ENCODE peak calls at places on chromosomes 5 and 9, in seven cellular contexts. Y is HCT116, J is colonic mucosa, T is kidney, X is lower lobe of right lung, P is right lobe of liver, R is psoas muscle. U is an unnamed sample.

GRCh38 chr9:123048748-123049147 is 15.3 kb downstream of the GPR21 start:
- DNase-seq in Y (no peak), J (no peak), T (no peak), X (no peak), P (no peak), R (no peak), U (no peak)

GRCh38 chr5:57175586-57175985 is 1.7 kb downstream of the GPBP1 start:
- DNase-seq in Y (no peak), J (peak; percentile 39), T (no peak), X (no peak), P (no peak), R (no peak), U (no peak)

GRCh38 chr5:109388407-109388806 is 21.4 kb downstream of the PJA2 start:
- DNase-seq in Y (no peak), J (no peak), T (no peak), X (no peak), P (no peak), R (no peak), U (no peak)

GRCh38 chr5:6480133-6481051 is 31.7 kb downstream of the UBE2QL1 start:
- DNase-seq in Y (no peak), J (no peak), T (no peak), X (no peak), P (no peak), R (no peak), U (no peak)

GRCh38 chr5:65263291-65263690 is 218.4 kb downstream of the ADAMTS6 start:
- DNase-seq in Y (no peak), J (no peak), T (no peak), X (no peak), P (no peak), R (no peak), U (no peak)

GRCh38 chr5:109740329-109740728 is 50.6 kb downstream of the MAN2A1 start:
- DNase-seq in Y (no peak), J (no peak), T (peak; percentile 78), X (no peak), P (no peak), R (no peak), U (no peak)

GRCh38 chr5:160165137-160166068 is 46.2 kb upstream of the PWWP2A start:
- DNase-seq in Y (peak; percentile 95), J (peak; percentile 72), T (peak; percentile 98), X (peak; percentile 89), P (peak; percentile 65), R (peak; percentile 93), U (no peak)

GRCh38 chr5:75498208-75498777 is 13.1 kb downstream of the CERT1 start:
- DNase-seq in Y (no peak), J (no peak), T (no peak), X (no peak), P (no peak), R (peak; percentile 45), U (no peak)

GRCh38 chr9:38074441-38074943 is 5.5 kb upstream of the SHB start:
- DNase-seq in Y (no peak), J (peak; percentile 49), T (no peak), X (peak; percentile 56), P (no peak), R (no peak), U (no peak)

GRCh38 chr5:78404682-78405293 is 44.4 kb downstream of the SCAMP1 start:
- DNase-seq in Y (no peak), J (no peak), T (no peak), X (no peak), P (no peak), R (no peak), U (no peak)

GRCh38 chr5:57209316-57210040 is 35.6 kb downstream of the GPBP1 start:
- DNase-seq in Y (peak; percentile 38), J (no peak), T (no peak), X (no peak), P (no peak), R (no peak), U (no peak)

GRCh38 chr9:137222190-137223077 is at the start of gene RNF208:
- DNase-seq in Y (no peak), J (peak; percentile 54), T (no peak), X (no peak), P (no peak), R (no peak), U (no peak)
- H3K27ac ChIP-seq in Y (peak within 1 kb of the TSS; percentile 98), J (peak within 1 kb of the TSS; percentile 83), T (peak within 1 kb of the TSS; percentile 85), X (peak within 1 kb of the TSS; percentile 91), P (peak within 1 kb of the TSS; percentile 65), R (peak within 1 kb of the TSS; percentile 83), U (peak within 1 kb of the TSS; percentile 77)

GRCh38 chr5:142013734-142014495 is 1.1 kb upstream of the GNPDA1 start:
- DNase-seq in Y (no peak), J (peak; percentile 33), T (peak; percentile 83), X (no peak), P (peak; percentile 85), R (peak; percentile 68), U (no peak)
- H3K4me3 ChIP-seq in Y (peak overlapping the region; percentile 88), J (no peak overlapping the region), T (no peak overlapping the region), X (no peak overlapping the region), P (no peak overlapping the region), R (peak overlapping the region; percentile 82), U (no peak overlapping the region)

GRCh38 chr5:67214713-67215591 is 18.4 kb upstream of the CD180 start:
- DNase-seq in Y (no peak), J (peak; percentile 75), T (no peak), X (peak; percentile 66), P (peak; percentile 84), R (no peak), U (no peak)
- TF ChIP-seq CTCF in Y (no peak), J (no peak), T (no peak), X (no peak), P (no peak), R (no peak), U (no peak)

GRCh38 chr5:151661096-151661495 is 25.6 kb downstream of the SPARC start:
- DNase-seq in Y (no peak), J (no peak), T (no peak), X (no peak), P (no peak), R (no peak), U (no peak)

GRCh38 chr5:151663617-151664322 is 22.9 kb downstream of the SPARC start:
- DNase-seq in Y (no peak), J (no peak), T (no peak), X (no peak), P (no peak), R (peak; percentile 69), U (no peak)

GRCh38 chr5:151660616-151661015 is 26.1 kb downstream of the SPARC start:
- DNase-seq in Y (no peak), J (no peak), T (no peak), X (no peak), P (no peak), R (no peak), U (no peak)

GRCh38 chr5:151662805-151663204 is 23.9 kb downstream of the SPARC start:
- DNase-seq in Y (no peak), J (no peak), T (no peak), X (no peak), P (no peak), R (no peak), U (no peak)

GRCh38 chr5:151661968-151662732 is 24.6 kb downstream of the SPARC start:
- DNase-seq in Y (no peak), J (no peak), T (no peak), X (no peak), P (no peak), R (no peak), U (no peak)
- H3K27ac ChIP-seq in Y (no peak overlapping the region), J (no peak overlapping the region), T (no peak overlapping the region), X (no peak overlapping the region), P (no peak overlapping the region), R (peak overlapping the region; percentile 82), U (peak overlapping the region; percentile 94)